ENCODE peak calls at places on chromosomes 5 and 9, in five cellular contexts. J is astrocyte; C is CD8-positive, alpha-beta T cell; P is cardiac muscle cell; I is naive thymus-derived CD4-positive, alpha-beta T cell. V is an unnamed sample.

GRCh38 chr9:91207889-91208651 is 153.6 kb downstream of the AUH start:
- DNase-seq in J (peak; percentile 58), C (no peak), P (peak; percentile 84), I (peak; percentile 13), V (peak; percentile 70)

GRCh38 chr5:172407861-172408260 is 46.5 kb downstream of the SH3PXD2B start:
- DNase-seq in J (peak; percentile 86), C (no peak), P (peak; percentile 32), I (no peak), V (no peak)

GRCh38 chr9:116073826-116074225 is 79.8 kb upstream of the PAPPA start:
- DNase-seq in J (peak; percentile 95), C (no peak), P (peak; percentile 72), I (no peak), V (no peak)

GRCh38 chr9:121675969-121676822 is 24.8 kb downstream of the DAB2IP start:
- DNase-seq in J (no peak), C (no peak), P (no peak), I (no peak), V (no peak)

GRCh38 chr5:178108966-178109365 is 4.4 kb upstream of the N4BP3 start:
- DNase-seq in J (no peak), C (no peak), P (no peak), I (no peak), V (no peak)

GRCh38 chr5:122523776-122524175 is 211.7 kb downstream of the SNCAIP start:
- DNase-seq in J (no peak), C (no peak), P (no peak), I (no peak), V (no peak)

GRCh38 chr9:132793606-132794580 is 84.2 kb downstream of the AK8 start:
- DNase-seq in J (no peak), C (no peak), P (no peak), I (no peak), V (no peak)

GRCh38 chr5:133882107-133882695 is 86.2 kb downstream of the C5orf15 start:
- DNase-seq in J (no peak), C (no peak), P (no peak), I (no peak), V (no peak)

GRCh38 chr9:98168952-98169488 is 23.4 kb downstream of the CORO2A start:
- DNase-seq in J (peak; percentile 36), C (peak; percentile 54), P (peak; percentile 79), I (no peak), V (peak; percentile 17)

GRCh38 chr5:38463634-38464521 is 92.6 kb downstream of the LIFR start:
- DNase-seq in J (peak; percentile 95), C (no peak), P (peak; percentile 83), I (no peak), V (no peak)

GRCh38 chr9:106864533-106865143 is 1.7 kb downstream of the ZNF462 start:
- DNase-seq in J (peak; percentile 56), C (no peak), P (peak; percentile 60), I (no peak), V (no peak)

GRCh38 chr5:68396722-68397121 is 181.2 kb downstream of the PIK3R1 start:
- DNase-seq in J (no peak), C (no peak), P (no peak), I (no peak), V (no peak)
- H3K4me3 ChIP-seq in J (no peak overlapping the region), C (no peak overlapping the region), P (no peak overlapping the region), I (no peak overlapping the region), V (no peak overlapping the region)

GRCh38 chr9:135992486-135993408 is 31.6 kb upstream of the UBAC1 start:
- DNase-seq in J (peak; percentile 75), C (peak; percentile 49), P (peak; percentile 95), I (peak; percentile 23), V (peak; percentile 73)
- H3K27ac ChIP-seq in J (no peak overlapping the region), C (no peak overlapping the region), P (peak overlapping the region; percentile 36), I (peak overlapping the region; percentile 35), V (peak overlapping the region; percentile 23)

GRCh38 chr9:32419921-32420320 is 35.5 kb downstream of the ACO1 start:
- DNase-seq in J (no peak), C (no peak), P (peak; percentile 29), I (no peak), V (no peak)

GRCh38 chr9:32422237-32422806 is 37.9 kb downstream of the ACO1 start:
- DNase-seq in J (no peak), C (no peak), P (no peak), I (no peak), V (no peak)

GRCh38 chr9:32424616-32425015 is 40.2 kb downstream of the ACO1 start:
- DNase-seq in J (peak; percentile 47), C (no peak), P (no peak), I (no peak), V (no peak)

GRCh38 chr9:32426278-32426939 is 42.0 kb downstream of the ACO1 start:
- DNase-seq in J (peak; percentile 93), C (no peak), P (peak; percentile 94), I (no peak), V (no peak)

GRCh38 chr9:32423371-32423770 is 38.9 kb downstream of the ACO1 start:
- DNase-seq in J (peak; percentile 87), C (no peak), P (peak; percentile 58), I (no peak), V (no peak)
- H3K4me1 ChIP-seq in J (peaks cover 28% of the 10 kb centered on the region), C (no peaks in the 10 kb centered on the region), P (no peaks in the 10 kb centered on the region), I (no peaks in the 10 kb centered on the region), V (no peaks in the 10 kb centered on the region)

GRCh38 chr9:118991366-118992285 is 377.6 kb downstream of the BRINP1 start:
- DNase-seq in J (peak; percentile 73), C (no peak), P (no peak), I (no peak), V (no peak)

GRCh38 chr9:118990949-118991348 is 378.3 kb downstream of the BRINP1 start:
- DNase-seq in J (no peak), C (no peak), P (no peak), I (no peak), V (no peak)

GRCh38 chr9:118987167-118987566 is 382.1 kb downstream of the BRINP1 start:
- DNase-seq in J (no peak), C (no peak), P (no peak), I (no peak), V (no peak)

DNA sequence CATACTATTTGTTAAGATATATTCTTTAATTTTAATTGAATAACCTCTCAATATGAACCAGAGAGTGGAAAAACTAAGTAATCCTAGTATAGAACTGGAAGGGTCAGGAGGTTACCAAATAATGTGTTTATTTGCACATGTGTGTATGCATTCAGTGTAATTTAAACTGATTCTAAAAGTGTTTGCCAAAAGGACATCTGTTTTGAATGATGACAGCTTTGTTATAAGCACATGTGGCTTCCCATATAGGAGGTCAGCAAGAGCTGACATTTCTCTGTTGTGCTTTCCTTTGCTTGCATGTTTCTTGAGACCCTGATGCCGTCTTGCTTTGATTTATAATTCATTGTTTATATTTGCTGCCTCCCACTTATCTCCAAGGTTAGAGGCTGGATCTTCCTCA is 383.4 kb downstream of the BRINP1 start:
- DNase-seq in J (no peak), C (no peak), P (no peak), I (no peak), V (no peak)
- H3K4me3 ChIP-seq in J (no peak overlapping the region), C (no peak overlapping the region), P (no peak overlapping the region), I (no peak overlapping the region), V (no peak overlapping the region)

GRCh38 chr5:93151121-93151520 is 429.9 kb downstream of the NR2F1-AS1 start:
- DNase-seq in J (peak; percentile 42), C (no peak), P (no peak), I (no peak), V (no peak)
- H3K27ac ChIP-seq in J (peak overlapping the region; percentile 24), C (no peak overlapping the region), P (no peak overlapping the region), I (no peak overlapping the region), V (no peak overlapping the region)

GRCh38 chr9:134622896-134623407 is 18.7 kb upstream of the COL5A1 start:
- DNase-seq in J (no peak), C (no peak), P (no peak), I (no peak), V (no peak)

GRCh38 chr9:134623408-134624066 is 18.1 kb upstream of the COL5A1 start:
- DNase-seq in J (peak; percentile 50), C (no peak), P (no peak), I (no peak), V (no peak)

GRCh38 chr9:134620751-134621557 is 20.6 kb upstream of the COL5A1 start:
- DNase-seq in J (no peak), C (no peak), P (no peak), I (no peak), V (no peak)

GRCh38 chr9:134619983-134620612 is 21.5 kb upstream of the COL5A1 start:
- DNase-seq in J (no peak), C (no peak), P (no peak), I (no peak), V (no peak)

GRCh38 chr9:134621558-134622110 is 20.0 kb upstream of the COL5A1 start:
- DNase-seq in J (no peak), C (no peak), P (no peak), I (no peak), V (no peak)
- H3K4me1 ChIP-seq in J (peaks cover 49% of the 10 kb centered on the region), C (no peaks in the 10 kb centered on the region), P (peaks cover 26% of the 10 kb centered on the region), I (no peaks in the 10 kb centered on the region), V (no peaks in the 10 kb centered on the region)

GRCh38 chr9:123482295-123482970 is 126.4 kb downstream of the CRB2 start:
- DNase-seq in J (no peak), C (no peak), P (no peak), I (no peak), V (no peak)
- H3K4me3 ChIP-seq in J (no peak overlapping the region), C (no peak overlapping the region), P (no peak overlapping the region), I (no peak overlapping the region), V (no peak overlapping the region)

GRCh38 chr9:127627494-127627855 is 15.4 kb downstream of the STXBP1 start:
- DNase-seq in J (no peak), C (no peak), P (no peak), I (no peak), V (no peak)
- H3K27ac ChIP-seq in J (no peak overlapping the region), C (no peak overlapping the region), P (no peak overlapping the region), I (no peak overlapping the region), V (no peak overlapping the region)